ENCODE peak calls at places on chromosomes 2 and 18, in seven cellular contexts. B is transverse colon, W is HCT116, F is sigmoid colon, P is breast epithelium, Q is H1, S is Panc1. Y is an unnamed sample.

GRCh38 chr18:43634994-43635393 is 357.7 kb upstream of the SYT4 start:
- DNase-seq in B (no peak), W (no peak), F (no peak), P (no peak), Q (no peak), S (no peak), Y (no peak)

GRCh38 chr2:240595381-240596079 is 9.0 kb downstream of the CAPN10 start:
- DNase-seq in B (peak), W (no peak), F (peak), P (no peak), Q (peak), S (no peak), Y (peak)

GRCh38 chr2:29293830-29294438 is 178.7 kb downstream of the CLIP4 start:
- DNase-seq in B (no peak), W (peak), F (no peak), P (no peak), Q (no peak), S (no peak), Y (no peak)

GRCh38 chr2:142041105-142041504 is 89.7 kb downstream of the LRP1B start:
- DNase-seq in B (no peak), W (no peak), F (no peak), P (no peak), Q (no peak), S (no peak), Y (no peak)

GRCh38 chr2:20425371-20425881 is 21.4 kb upstream of the RHOB start:
- DNase-seq in B (peak), W (no peak), F (no peak), P (no peak), Q (no peak), S (no peak), Y (no peak)

GRCh38 chr2:58918138-58918537 is 677.0 kb upstream of the FANCL start:
- DNase-seq in B (no peak), W (no peak), F (no peak), P (no peak), Q (no peak), S (no peak), Y (no peak)

GRCh38 chr2:218746960-218747359 is 35.0 kb upstream of the CYP27A1 start:
- DNase-seq in B (no peak), W (no peak), F (no peak), P (peak), Q (no peak), S (no peak), Y (no peak)

GRCh38 chr2:1642066-1642861 is 102.1 kb downstream of the PXDN start:
- DNase-seq in B (no peak), W (no peak), F (peak), P (no peak), Q (no peak), S (no peak), Y (no peak)

GRCh38 chr2:239726091-239726591 is 299.0 kb downstream of the NDUFA10 start:
- DNase-seq in B (no peak), W (no peak), F (peak), P (no peak), Q (no peak), S (no peak), Y (peak)

GRCh38 chr2:179243046-179243445 is 21.6 kb downstream of the SESTD1 start:
- DNase-seq in B (no peak), W (no peak), F (no peak), P (no peak), Q (no peak), S (no peak), Y (no peak)

GRCh38 chr2:241813080-241813805 is 4.2 kb downstream of the NEU4 start:
- DNase-seq in B (peak), W (no peak), F (peak), P (no peak), Q (no peak), S (no peak), Y (peak)

GRCh38 chr2:67996772-67997527 is 65.9 kb downstream of the C1D start:
- DNase-seq in B (no peak), W (no peak), F (no peak), P (no peak), Q (no peak), S (no peak), Y (no peak)

GRCh38 chr2:32946314-32947075 is at the start of gene LTBP1:
- DNase-seq in B (peak), W (peak), F (peak), P (peak), Q (no peak), S (peak), Y (peak)

GRCh38 chr2:130964931-130965330 is 128.2 kb downstream of the ARHGEF4 start:
- DNase-seq in B (no peak), W (no peak), F (no peak), P (no peak), Q (no peak), S (no peak), Y (no peak)

GRCh38 chr2:130963058-130963848 is 126.5 kb downstream of the ARHGEF4 start:
- DNase-seq in B (no peak), W (no peak), F (no peak), P (no peak), Q (no peak), S (no peak), Y (peak)

GRCh38 chr2:130963849-130964793 is 127.4 kb downstream of the ARHGEF4 start:
- DNase-seq in B (no peak), W (no peak), F (no peak), P (no peak), Q (peak), S (no peak), Y (no peak)

GRCh38 chr2:130967020-130967495 is 126.2 kb downstream of the FAM168B start:
- DNase-seq in B (no peak), W (no peak), F (no peak), P (no peak), Q (no peak), S (no peak), Y (no peak)

GRCh38 chr2:130966149-130967019 is 126.9 kb downstream of the FAM168B start:
- DNase-seq in B (no peak), W (no peak), F (no peak), P (no peak), Q (no peak), S (no peak), Y (no peak)
- H3K4me3 ChIP-seq in B (no peak), W (no peak), F (no peak), P (no peak), Q (no peak), S (no peak), Y (no peak)

GRCh38 chr2:9814129-9814868 is 29.0 kb upstream of the TAF1B start:
- DNase-seq in B (no peak), W (no peak), F (no peak), P (no peak), Q (no peak), S (no peak), Y (peak)

GRCh38 chr2:9813312-9814128 is 29.8 kb upstream of the TAF1B start:
- DNase-seq in B (peak), W (no peak), F (peak), P (no peak), Q (peak), S (no peak), Y (peak)

GRCh38 chr2:9815844-9816279 is 27.4 kb upstream of the TAF1B start:
- DNase-seq in B (no peak), W (no peak), F (no peak), P (no peak), Q (no peak), S (no peak), Y (no peak)

GRCh38 chr2:9812945-9813311 is 30.3 kb upstream of the TAF1B start:
- DNase-seq in B (no peak), W (no peak), F (no peak), P (no peak), Q (no peak), S (no peak), Y (no peak)

GRCh38 chr2:9815076-9815475 is 28.2 kb upstream of the TAF1B start:
- DNase-seq in B (no peak), W (no peak), F (no peak), P (no peak), Q (no peak), S (no peak), Y (no peak)
- H3K27ac ChIP-seq in B (no peak), W (no peak), F (no peak), P (no peak), Q (no peak), S (no peak), Y (no peak)

GRCh38 chr2:48398285-48399135 is 131.4 kb upstream of the STON1 start:
- DNase-seq in B (no peak), W (no peak), F (no peak), P (no peak), Q (no peak), S (no peak), Y (no peak)
- TF ChIP-seq POLR2AphosphoS5 in B (no peak), W (no peak), F (no peak), P (no peak), Q (no peak), S (no peak), Y (no peak)

GRCh38 chr18:75213610-75214009 is 3.0 kb downstream of the TSHZ1 start:
- DNase-seq in B (no peak), W (no peak), F (no peak), P (no peak), Q (no peak), S (no peak), Y (no peak)

GRCh38 chr18:75210274-75211001 is at the start of gene TSHZ1:
- DNase-seq in B (peak), W (peak), F (peak), P (peak), Q (no peak), S (peak), Y (peak)

GRCh38 chr18:75211721-75212625 is 1.4 kb downstream of the TSHZ1 start:
- DNase-seq in B (peak), W (no peak), F (peak), P (no peak), Q (no peak), S (no peak), Y (peak)

GRCh38 chr18:75211002-75211621 is 515 bp downstream of the TSHZ1 start:
- DNase-seq in B (peak), W (no peak), F (no peak), P (no peak), Q (no peak), S (no peak), Y (peak)

DNA sequence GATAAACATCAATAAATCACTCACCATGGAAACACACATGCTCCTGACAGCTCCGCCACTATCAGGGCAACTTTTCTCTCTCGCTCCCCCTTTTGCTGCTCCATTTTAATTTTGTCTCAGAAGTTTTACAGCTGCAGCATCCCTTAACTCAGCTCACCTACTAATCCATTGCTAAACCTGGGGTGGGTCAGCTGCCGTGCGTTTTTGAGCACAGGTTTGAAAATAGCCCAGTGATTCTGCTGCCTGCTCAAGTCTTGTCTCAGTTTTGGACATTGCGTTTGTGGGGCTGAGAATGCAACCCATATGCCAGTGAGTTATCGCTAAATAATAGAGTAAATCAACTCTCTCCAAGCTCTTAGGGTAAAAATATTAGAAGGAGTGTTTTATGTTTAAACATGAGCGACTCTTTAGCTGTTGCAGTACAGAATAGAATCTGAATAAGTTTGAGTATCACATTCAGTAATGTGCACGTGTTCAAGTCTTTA is 2.1 kb downstream of the TSHZ1 start:
- DNase-seq in B (no peak), W (no peak), F (no peak), P (no peak), Q (no peak), S (no peak), Y (no peak)
- H3K4me3 ChIP-seq in B (peak), W (peak), F (peak), P (peak), Q (no peak), S (peak), Y (peak)

GRCh38 chr18:48595703-48596218 is 56.9 kb downstream of the CTIF start:
- DNase-seq in B (no peak), W (no peak), F (no peak), P (no peak), Q (no peak), S (no peak), Y (no peak)

GRCh38 chr18:48594725-48595124 is 55.9 kb downstream of the CTIF start:
- DNase-seq in B (no peak), W (no peak), F (peak), P (no peak), Q (no peak), S (no peak), Y (no peak)

GRCh38 chr18:48590678-48591077 is 51.8 kb downstream of the CTIF start:
- DNase-seq in B (no peak), W (peak), F (no peak), P (no peak), Q (no peak), S (no peak), Y (no peak)

GRCh38 chr18:48592540-48592939 is 53.7 kb downstream of the CTIF start:
- DNase-seq in B (no peak), W (no peak), F (no peak), P (no peak), Q (no peak), S (no peak), Y (no peak)

DNA sequence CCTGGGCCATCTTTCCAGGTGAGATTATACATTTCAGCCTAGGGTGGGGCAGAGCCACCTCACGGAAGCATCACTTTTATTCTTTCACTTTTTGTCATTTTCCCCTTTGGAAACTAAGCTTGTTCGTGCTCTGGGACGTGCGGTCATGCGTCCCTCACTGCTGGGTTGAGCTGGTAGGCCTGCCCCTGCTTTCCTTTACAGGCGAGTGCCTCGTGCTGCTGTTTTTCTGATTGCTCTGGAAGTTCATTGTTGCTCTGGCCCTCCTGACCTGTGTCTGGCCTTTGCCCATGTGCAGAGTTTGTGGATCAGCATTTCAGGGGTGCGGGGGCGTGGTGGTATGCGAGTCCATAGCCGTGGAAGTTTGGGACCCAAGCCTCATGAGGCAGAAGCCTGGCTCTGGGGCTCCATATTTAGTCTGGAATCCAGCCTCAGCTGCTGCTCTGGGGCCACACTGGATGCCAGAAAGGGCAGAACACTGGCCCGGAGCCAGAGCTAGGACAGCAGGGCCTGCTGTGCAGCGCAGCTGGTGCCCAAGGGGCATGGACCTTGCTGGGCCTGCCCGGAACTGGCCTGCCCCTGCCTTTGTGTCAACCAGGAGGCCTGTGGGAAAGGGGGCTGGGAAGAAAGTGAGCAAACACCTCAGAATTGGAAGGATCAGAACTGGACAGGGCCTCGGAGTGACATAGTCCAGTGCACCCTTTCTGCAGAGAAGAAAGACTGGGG is 51.1 kb downstream of the CTIF start:
- DNase-seq in B (no peak), W (no peak), F (peak), P (peak), Q (no peak), S (no peak), Y (no peak)
- H3K27ac ChIP-seq in B (no peak), W (no peak), F (peak), P (no peak), Q (no peak), S (no peak), Y (no peak)